ENCODE peak calls at places on chromosomes 7 and 10, in eight cellular contexts. X is tibial artery; C is BJ; D is lung; O is psoas muscle; Z is ascending aorta; W is CD8-positive, alpha-beta T cell; V is Peyer's patch. T is an unnamed sample.

GRCh38 chr7:16795624-16796023 is 9.2 kb downstream of the AGR2 start:
- DNase-seq in X (no peak), W (no peak), D (no peak), C (no peak), O (no peak), Z (no peak), V (no peak), T (no peak)

GRCh38 chr10:71161429-71161828 is 50.9 kb upstream of the UNC5B start:
- DNase-seq in Z (no peak), D (no peak), X (no peak), W (no peak), C (no peak), V (no peak), O (no peak), T (no peak)

GRCh38 chr7:41005381-41005901 is 697.4 kb downstream of the INHBA start:
- DNase-seq in V (no peak), X (peak; percentile 33), W (no peak), D (no peak), Z (no peak), C (peak; percentile 43), O (no peak), T (no peak)

GRCh38 chr10:122495406-122496340 is 34.3 kb downstream of the HTRA1 start:
- DNase-seq in Z (peak; percentile 88), X (peak; percentile 81), O (peak; percentile 51), V (no peak), W (peak; percentile 23), C (no peak), D (peak; percentile 49), T (no peak)

GRCh38 chr10:68348265-68348741 is 15.6 kb upstream of the PBLD start:
- DNase-seq in X (no peak), W (peak; percentile 43), C (no peak), Z (no peak), V (no peak), D (no peak), O (no peak), T (no peak)

GRCh38 chr7:133275008-133275407 is 22.1 kb downstream of the EXOC4 start:
- DNase-seq in O (no peak), V (no peak), C (no peak), Z (no peak), D (no peak), X (no peak), W (no peak), T (no peak)

GRCh38 chr7:151075662-151075971 is 5.0 kb downstream of the FASTK start:
- DNase-seq in X (no peak), O (no peak), W (no peak), V (no peak), D (no peak), Z (no peak), C (no peak), T (no peak)

GRCh38 chr10:102644646-102645387 is 538 bp downstream of the TRIM8 start:
- DNase-seq in W (peak; percentile 81), C (no peak), X (peak; percentile 85), D (peak; percentile 81), V (peak; percentile 91), Z (peak; percentile 90), O (peak; percentile 87), T (peak; percentile 85)

GRCh38 chr10:31762306-31762705 is 166.3 kb downstream of the ARHGAP12 start:
- DNase-seq in O (no peak), V (no peak), D (no peak), W (no peak), X (no peak), Z (no peak), C (no peak), T (no peak)

GRCh38 chr7:70338061-70338460 is 739.8 kb downstream of the AUTS2 start:
- DNase-seq in Z (no peak), W (no peak), D (no peak), C (no peak), O (no peak), X (no peak), V (no peak), T (no peak)

GRCh38 chr7:73622527-73622908 is 1.8 kb downstream of the MLXIPL start:
- DNase-seq in X (no peak), Z (no peak), V (no peak), W (no peak), C (no peak), D (no peak), O (no peak), T (no peak)

GRCh38 chr10:35971397-35971796 is 329.3 kb upstream of the FZD8 start:
- DNase-seq in O (no peak), X (no peak), W (no peak), V (no peak), Z (no peak), D (no peak), C (no peak), T (no peak)

GRCh38 chr10:12333382-12334185 is 15.8 kb upstream of the CAMK1D start:
- DNase-seq in D (peak; percentile 54), Z (peak; percentile 96), V (no peak), C (peak; percentile 91), W (no peak), X (peak; percentile 85), O (peak; percentile 76), T (peak; percentile 70)

GRCh38 chr10:103659674-103660363 is 166.3 kb downstream of the NEURL1 start:
- DNase-seq in C (peak; percentile 61), O (peak; percentile 54), V (peak; percentile 74), W (peak; percentile 58), X (peak; percentile 82), Z (peak; percentile 87), D (peak; percentile 79), T (peak; percentile 69)

GRCh38 chr10:34575882-34576281 is 239.2 kb downstream of the PARD3 start:
- DNase-seq in O (no peak), D (no peak), W (no peak), C (no peak), X (no peak), V (no peak), Z (no peak), T (no peak)

GRCh38 chr7:92177362-92177761 is 1.6 kb downstream of the LRRD1 start:
- DNase-seq in O (no peak), C (no peak), X (no peak), Z (no peak), W (no peak), D (no peak), V (no peak), T (no peak)

GRCh38 chr7:45975367-45975766 is 54.3 kb upstream of the IGFBP3 start:
- DNase-seq in W (no peak), V (no peak), C (no peak), Z (no peak), O (no peak), X (no peak), D (peak; percentile 10), T (no peak)

GRCh38 chr7:28754027-28754426 is 204.1 kb downstream of the TRIL start:
- DNase-seq in W (no peak), O (no peak), X (no peak), C (no peak), D (no peak), V (no peak), Z (no peak), T (no peak)
- TF ChIP-seq CTCF in W (no peak), O (no peak), X (no peak), C (no peak), D (no peak), V (no peak), Z (no peak), T (no peak)

GRCh38 chr10:131848741-131849590 is 51.8 kb upstream of the PPP2R2D start:
- DNase-seq in V (peak; percentile 32), C (no peak), D (no peak), W (no peak), O (no peak), Z (peak; percentile 41), X (peak; percentile 19), T (no peak)

GRCh38 chr10:131849591-131850489 is 51.0 kb upstream of the PPP2R2D start:
- DNase-seq in V (peak; percentile 28), W (no peak), O (no peak), C (no peak), Z (peak; percentile 54), D (no peak), X (peak; percentile 14), T (peak; percentile 50)

GRCh38 chr10:131852161-131852822 is 48.5 kb upstream of the PPP2R2D start:
- DNase-seq in C (no peak), W (no peak), Z (peak; percentile 35), D (no peak), V (peak; percentile 15), O (no peak), X (peak; percentile 19), T (no peak)

GRCh38 chr10:131851332-131851731 is 49.5 kb upstream of the PPP2R2D start:
- DNase-seq in O (no peak), W (no peak), V (peak; percentile 1), Z (peak; percentile 21), X (peak; percentile 5), D (no peak), C (no peak), T (no peak)

GRCh38 chr10:131850490-131850880 is 50.3 kb upstream of the PPP2R2D start:
- DNase-seq in O (no peak), W (no peak), V (no peak), Z (no peak), X (no peak), C (no peak), D (no peak), T (no peak)
- H3K27me3 ChIP-seq in O (no peaks in the 10 kb centered on the region), W (no peaks in the 10 kb centered on the region), V (no peaks in the 10 kb centered on the region), Z (no peaks in the 10 kb centered on the region), X (no peaks in the 10 kb centered on the region), C (no peaks in the 10 kb centered on the region), D (no peaks in the 10 kb centered on the region), T (no peaks in the 10 kb centered on the region)

GRCh38 chr10:75926763-75927162 is 495.3 kb downstream of the LRMDA start:
- DNase-seq in V (no peak), C (no peak), Z (peak; percentile 76), X (no peak), O (no peak), W (no peak), D (peak; percentile 37), T (peak; percentile 66)

GRCh38 chr10:75924309-75924920 is 493.0 kb downstream of the LRMDA start:
- DNase-seq in X (no peak), O (no peak), Z (no peak), V (no peak), C (no peak), W (no peak), D (no peak), T (no peak)

GRCh38 chr10:75925999-75926398 is 494.6 kb downstream of the LRMDA start:
- DNase-seq in W (no peak), X (no peak), C (no peak), O (no peak), V (no peak), Z (no peak), D (no peak), T (no peak)

GRCh38 chr10:75919913-75920312 is 488.5 kb downstream of the LRMDA start:
- DNase-seq in Z (no peak), D (no peak), X (no peak), C (no peak), V (no peak), W (no peak), O (no peak), T (no peak)

DNA sequence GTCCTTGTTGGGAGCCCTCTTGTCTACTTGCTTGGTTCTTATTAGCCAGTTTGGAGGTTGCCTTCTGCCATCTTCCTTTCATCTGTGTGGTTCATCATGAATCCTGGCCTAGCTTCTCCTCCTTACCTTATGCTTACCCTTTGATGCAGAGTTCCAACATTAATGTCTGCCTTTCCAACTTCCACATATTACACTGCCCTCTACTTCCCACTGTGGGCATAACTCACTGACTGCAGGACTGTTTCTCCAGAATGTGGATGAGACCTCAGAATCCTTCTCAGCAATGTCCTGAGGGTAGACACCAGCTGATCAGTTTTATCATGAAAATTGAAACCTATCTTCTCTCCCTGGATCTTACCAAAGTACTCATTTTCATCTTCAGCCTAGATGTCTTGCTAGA is 491.0 kb downstream of the LRMDA start:
- DNase-seq in W (no peak), Z (no peak), O (no peak), X (no peak), D (no peak), V (no peak), C (no peak), T (no peak)
- TF ChIP-seq CTCF in W (no peak), Z (no peak), O (no peak), X (peak; percentile 11), D (no peak), V (no peak), C (peak; percentile 27), T (peak; percentile 9)

GRCh38 chr10:33109384-33109783 is 151.4 kb upstream of the ITGB1 start:
- DNase-seq in V (no peak), X (no peak), C (no peak), D (no peak), Z (no peak), O (no peak), W (no peak), T (no peak)
- H3K27me3 ChIP-seq in V (no peaks in the 10 kb centered on the region), X (no peaks in the 10 kb centered on the region), C (peaks cover 4% of the 10 kb centered on the region), D (no peaks in the 10 kb centered on the region), Z (no peaks in the 10 kb centered on the region), O (no peaks in the 10 kb centered on the region), W (no peaks in the 10 kb centered on the region), T (no peaks in the 10 kb centered on the region)

T was measured in pancreas.